ENCODE peak calls at places on chromosomes 7 and 10, in four cellular contexts. A is mammary epithelial cell, H is astrocyte, M is tibial artery. K is an unnamed sample. For H3K4me1, the result is how much of the 10 kb centered on the place peaks cover.

GRCh38 chr10:132294561-132295320 is 13.0 kb downstream of the STK32C start:
- DNase-seq in A (no peak), H (no peak), M (peak), K (peak)

GRCh38 chr7:101436226-101436745 is 73.6 kb downstream of the COL26A1 start:
- DNase-seq in A (no peak), H (no peak), M (no peak), K (no peak)

GRCh38 chr10:836782-837181 is 94.7 kb downstream of the LARP4B start:
- DNase-seq in A (no peak), H (no peak), M (no peak), K (no peak)

GRCh38 chr10:1368772-1369171 is 312.6 kb downstream of the WDR37 start:
- DNase-seq in A (no peak), H (no peak), M (no peak), K (no peak)

GRCh38 chr7:158077441-158077840 is 510.2 kb downstream of the PTPRN2 start:
- DNase-seq in A (no peak), H (no peak), M (peak), K (no peak)

GRCh38 chr7:33040803-33041516 is 21.6 kb downstream of the NT5C3A start:
- DNase-seq in A (peak), H (no peak), M (no peak), K (no peak)

GRCh38 chr7:16660702-16661464 is 14.9 kb downstream of the BZW2 start:
- DNase-seq in A (peak), H (peak), M (no peak), K (no peak)

GRCh38 chr7:113652501-113652900 is 266.3 kb downstream of the PPP1R3A start:
- DNase-seq in A (peak), H (peak), M (no peak), K (no peak)

GRCh38 chr10:105269689-105270088 is 628.6 kb downstream of the SORCS3 start:
- DNase-seq in A (no peak), H (no peak), M (no peak), K (no peak)

GRCh38 chr10:78231930-78232329 is 198.3 kb downstream of the RPS24 start:
- DNase-seq in A (no peak), H (no peak), M (no peak), K (no peak)

GRCh38 chr7:77239471-77239870 is 39.9 kb upstream of the FGL2 start:
- DNase-seq in A (no peak), H (no peak), M (no peak), K (no peak)

GRCh38 chr10:97025613-97026242 is 160.0 kb downstream of the SLIT1 start:
- DNase-seq in A (peak), H (peak), M (peak), K (no peak)

DNA sequence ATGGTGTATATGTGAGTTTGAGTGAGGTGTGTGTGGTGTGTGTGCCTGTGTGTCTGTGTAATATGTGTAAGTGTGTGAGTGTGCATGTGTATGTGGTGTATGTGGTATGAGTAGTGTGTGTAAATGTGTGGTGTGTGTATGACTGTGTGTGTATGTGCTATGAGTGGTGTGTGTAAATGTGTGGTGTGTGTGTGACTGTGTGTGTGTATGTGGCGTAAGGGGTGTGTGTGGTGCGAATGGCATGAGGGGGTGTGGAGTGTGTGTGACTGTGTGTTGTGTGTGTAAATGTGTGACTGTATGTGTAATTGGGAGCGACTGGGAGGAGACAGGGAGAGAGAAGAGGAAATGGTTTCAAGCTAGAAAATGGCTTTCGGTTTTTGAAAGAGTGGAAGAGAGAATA is 23.6 kb upstream of the GATAD1 start:
- DNase-seq in A (no peak), H (no peak), M (no peak), K (no peak)
- H3K4me1 ChIP-seq in A (under half), H (under half), M (under half), K (under half)

DNA sequence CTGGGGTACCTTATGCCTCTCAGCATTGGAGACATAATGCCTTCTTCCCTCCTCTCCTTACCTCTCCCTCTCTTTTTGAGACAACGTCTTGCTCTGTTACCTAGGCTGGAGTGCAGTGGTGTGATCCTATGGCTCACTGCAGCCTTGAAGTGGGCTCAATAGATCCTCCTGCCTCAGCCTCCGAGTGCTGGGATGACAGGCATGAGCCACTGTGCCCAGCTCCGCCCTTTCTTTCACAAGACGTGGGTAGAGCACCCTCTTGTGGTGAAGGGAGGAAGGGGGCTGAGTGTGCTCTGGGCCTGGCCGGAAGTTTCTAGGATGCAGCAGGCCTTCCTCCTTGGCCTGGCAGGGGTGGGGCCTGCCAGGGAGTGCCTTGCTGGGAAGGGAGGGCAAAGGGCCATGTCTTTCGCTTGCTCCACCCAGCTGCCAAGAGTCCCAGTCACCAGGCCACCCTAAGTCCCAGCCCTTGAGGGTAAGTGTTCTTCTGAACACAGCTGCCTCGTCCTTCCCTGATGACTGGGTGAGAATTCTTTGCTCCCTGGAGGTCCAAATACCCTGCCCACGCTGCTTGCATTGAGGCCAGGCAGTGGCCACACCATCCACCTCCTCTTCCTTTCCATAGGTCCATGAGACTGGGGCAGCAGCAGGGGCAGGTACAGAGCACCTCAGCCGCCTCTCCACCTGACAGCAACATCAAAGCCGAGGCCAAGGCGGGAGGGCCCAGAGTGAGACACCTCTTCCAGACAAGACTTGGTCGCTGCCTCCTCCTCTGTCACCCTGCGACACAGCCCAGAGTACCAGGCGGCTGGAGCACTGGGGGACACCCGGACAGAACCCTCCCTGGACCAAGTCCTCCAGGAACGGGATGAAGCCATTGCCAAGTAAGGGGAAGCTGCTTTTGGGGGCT is 3.7 kb downstream of the ABHD11 start:
- DNase-seq in A (peak), H (peak), M (peak), K (peak)
- H3K27ac ChIP-seq in A (no peak), H (peak), M (no peak), K (peak)

DNA sequence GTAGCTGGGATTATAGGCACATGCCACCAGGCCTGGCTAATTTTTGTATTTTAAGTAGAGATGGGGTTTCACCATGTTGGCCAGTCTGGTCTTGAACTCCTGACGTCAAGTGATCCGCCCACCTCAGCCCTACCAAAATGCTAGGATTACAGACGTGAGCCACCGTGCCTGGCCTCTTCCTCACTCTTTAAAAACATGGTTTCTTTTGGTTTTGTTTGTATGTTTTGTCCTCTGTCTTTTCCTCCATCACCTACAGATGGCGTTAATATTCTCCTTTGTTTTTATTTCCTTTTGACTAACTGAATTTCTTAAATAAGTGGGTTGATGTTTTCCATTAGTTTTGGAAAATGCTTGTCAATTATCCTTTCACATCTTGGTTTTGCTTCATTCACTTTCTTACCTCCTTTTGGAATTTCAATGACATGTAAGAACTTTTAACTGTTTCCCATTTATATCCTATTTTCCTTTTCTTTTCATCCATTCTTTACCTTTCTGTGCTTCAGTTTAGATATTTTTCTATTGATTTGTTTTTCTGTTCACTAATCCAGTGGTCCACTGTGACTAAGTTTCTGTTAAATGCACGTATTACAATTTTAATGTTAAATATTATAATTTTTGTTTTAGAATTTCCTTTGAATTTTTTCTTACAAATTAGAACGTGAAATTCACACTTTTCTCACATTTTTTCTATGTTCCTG is 104.1 kb downstream of the ZNF467 start:
- DNase-seq in A (peak), H (no peak), M (no peak), K (no peak)
- TF ChIP-seq CTCF in A (peak), H (peak), M (peak), K (peak)

DNA sequence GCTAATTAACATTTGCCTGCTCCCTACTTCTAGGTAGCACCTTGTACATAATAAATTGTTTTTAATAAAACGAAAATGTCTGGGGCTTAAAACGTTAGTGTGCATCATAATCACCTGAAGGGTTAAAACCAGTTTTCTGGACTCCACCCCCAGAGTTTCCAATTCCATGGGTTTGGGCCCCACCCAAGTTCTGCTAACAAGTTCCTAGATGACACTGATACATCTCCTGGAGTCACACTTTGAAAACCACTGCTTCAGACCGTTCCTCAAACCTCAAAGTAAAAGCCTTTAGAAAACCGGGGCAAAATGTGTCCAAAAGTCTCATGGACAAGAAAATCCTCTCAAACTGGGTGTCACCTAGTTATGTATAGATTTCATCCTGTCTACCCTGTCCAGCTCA is 9.3 kb downstream of the OSBPL3 start:
- DNase-seq in A (peak), H (peak), M (no peak), K (no peak)
- H3K4me1 ChIP-seq in A (half or more), H (under half), M (under half), K (under half)

GRCh38 chr10:102467318-102467717 is 16.0 kb upstream of the C10orf95 start:
- DNase-seq in A (no peak), H (no peak), M (no peak), K (no peak)
- H3K27ac ChIP-seq in A (no peak), H (no peak), M (no peak), K (no peak)

DNA sequence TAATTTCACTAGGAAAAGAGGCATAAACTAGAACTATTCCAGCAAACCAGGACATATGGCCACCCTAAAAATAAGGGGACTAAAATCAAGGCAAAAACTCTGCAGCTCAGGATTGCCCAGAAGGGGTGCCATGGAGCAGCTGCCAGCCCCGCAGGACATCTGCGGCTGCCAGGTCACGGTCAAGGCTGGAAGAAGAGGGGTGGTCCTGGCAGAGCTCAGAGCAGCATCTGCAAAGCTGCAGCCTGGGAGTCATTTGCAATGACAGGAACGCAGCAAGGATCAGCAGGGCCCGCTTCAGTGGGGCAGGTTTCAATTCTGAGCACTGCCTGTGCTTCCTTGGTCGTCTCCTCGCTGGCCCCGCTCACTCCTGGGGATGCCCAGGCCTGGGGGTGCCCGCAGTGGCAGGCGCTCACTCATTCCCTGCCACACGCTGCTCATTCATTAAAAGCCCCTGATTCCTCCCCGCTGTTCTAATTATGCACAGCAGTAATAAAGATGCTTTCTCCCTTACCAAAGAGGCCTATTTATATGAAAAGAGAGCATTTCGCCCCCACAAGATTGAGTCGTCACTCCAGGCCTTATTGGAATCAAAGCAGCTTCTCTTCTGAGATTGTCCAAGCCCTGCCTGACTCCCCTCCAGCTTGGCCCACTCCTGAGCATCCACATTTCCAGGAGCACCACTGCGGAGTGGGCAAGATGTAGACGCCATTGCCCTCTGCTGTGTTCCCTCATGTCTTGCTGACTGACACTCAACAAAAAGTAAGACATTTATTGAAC is 4.6 kb downstream of the HSPA12A start:
- DNase-seq in A (no peak), H (no peak), M (no peak), K (no peak)
- TF ChIP-seq CTCF in A (no peak), H (peak), M (no peak), K (no peak)